ENCODE peak calls at places on chromosomes 1 and 21, in seven cellular contexts. K, I, C, S, H, Q and N are unnamed samples.

GRCh38 chr1:235329139-235329808 is 904 bp downstream of the GGPS1 start:
- DNase-seq in K (peak), I (peak), C (no peak), S (no peak), H (no peak), Q (no peak), N (no peak)

GRCh38 chr1:150233359-150234308 is 2.3 kb downstream of the ANP32E start:
- DNase-seq in K (no peak), I (no peak), C (peak), S (no peak), H (no peak), Q (no peak), N (no peak)

GRCh38 chr1:162040657-162041056 is 17.0 kb upstream of the OLFML2B start:
- DNase-seq in K (no peak), I (no peak), C (peak), S (no peak), H (no peak), Q (no peak), N (no peak)

GRCh38 chr1:22639286-22639685 is 2.9 kb downstream of the C1QA start:
- DNase-seq in K (peak), I (no peak), C (no peak), S (no peak), H (no peak), Q (no peak), N (no peak)

GRCh38 chr1:67382292-67382691 is 47.9 kb downstream of the SERBP1 start:
- DNase-seq in K (no peak), I (no peak), C (no peak), S (no peak), H (no peak), Q (no peak), N (peak)

GRCh38 chr1:181112071-181112929 is 23.8 kb downstream of the IER5 start:
- DNase-seq in K (peak), I (no peak), C (no peak), S (no peak), H (peak), Q (no peak), N (peak)

GRCh38 chr1:119565131-119565772 is 58.2 kb downstream of the HSD3B1 start:
- DNase-seq in K (no peak), I (no peak), C (no peak), S (no peak), H (no peak), Q (no peak), N (no peak)

GRCh38 chr1:77143529-77144121 is 75.6 kb downstream of the PIGK start:
- DNase-seq in K (no peak), I (peak), C (no peak), S (no peak), H (no peak), Q (no peak), N (no peak)

GRCh38 chr1:39488801-39489566 is 2.5 kb upstream of the BMP8A start:
- DNase-seq in K (no peak), I (no peak), C (no peak), S (no peak), H (no peak), Q (no peak), N (no peak)

GRCh38 chr21:38343691-38344090 is 86.9 kb downstream of the KCNJ15 start:
- DNase-seq in K (peak), I (peak), C (no peak), S (no peak), H (peak), Q (no peak), N (no peak)